ENCODE peak calls at places on chromosome 11, in nine cellular contexts. One of them, this sample, is unnamed.

GRCh38 chr11:28529046-28529445 is 420.9 kb downstream of the METTL15 start:
- DNase-seq in heart left ventricle: no peak
- DNase-seq in body of pancreas: no peak
- DNase-seq in sigmoid colon: no peak
- DNase-seq in thyroid gland: peak
- DNase-seq in tibial nerve: no peak
- DNase-seq in ovary: no peak
- DNase-seq in erythroblast: no peak
- DNase-seq in stomach: no peak
- DNase-seq in this sample: no peak

GRCh38 chr11:125593113-125593761 is 585 bp downstream of the STT3A start:
- DNase-seq in heart left ventricle: no peak
- DNase-seq in body of pancreas: peak
- DNase-seq in sigmoid colon: no peak
- DNase-seq in thyroid gland: no peak
- DNase-seq in tibial nerve: no peak
- DNase-seq in ovary: no peak
- DNase-seq in erythroblast: peak
- DNase-seq in stomach: no peak
- DNase-seq in this sample: peak

GRCh38 chr11:73913472-73913871 is 36.7 kb downstream of the PAAF1 start:
- DNase-seq in heart left ventricle: no peak
- DNase-seq in body of pancreas: no peak
- DNase-seq in sigmoid colon: no peak
- DNase-seq in thyroid gland: no peak
- DNase-seq in tibial nerve: no peak
- DNase-seq in ovary: no peak
- DNase-seq in erythroblast: no peak
- DNase-seq in stomach: no peak
- DNase-seq in this sample: no peak

GRCh38 chr11:68687986-68688385 is 3.6 kb downstream of the GAL start:
- DNase-seq in heart left ventricle: no peak
- DNase-seq in body of pancreas: no peak
- DNase-seq in sigmoid colon: peak
- DNase-seq in thyroid gland: no peak
- DNase-seq in tibial nerve: no peak
- DNase-seq in ovary: no peak
- DNase-seq in erythroblast: no peak
- DNase-seq in stomach: no peak
- DNase-seq in this sample: no peak

GRCh38 chr11:116611998-116612620 is 160.7 kb downstream of the BUD13 start:
- DNase-seq in heart left ventricle: no peak
- DNase-seq in body of pancreas: no peak
- DNase-seq in sigmoid colon: peak
- DNase-seq in thyroid gland: no peak
- DNase-seq in tibial nerve: no peak
- DNase-seq in ovary: no peak
- DNase-seq in erythroblast: no peak
- DNase-seq in stomach: peak
- DNase-seq in this sample: no peak

GRCh38 chr11:73818838-73819237 is 31.2 kb downstream of the MRPL48 start:
- DNase-seq in heart left ventricle: no peak
- DNase-seq in body of pancreas: no peak
- DNase-seq in sigmoid colon: no peak
- DNase-seq in thyroid gland: no peak
- DNase-seq in tibial nerve: no peak
- DNase-seq in ovary: no peak
- DNase-seq in erythroblast: no peak
- DNase-seq in stomach: no peak
- DNase-seq in this sample: no peak

GRCh38 chr11:84234462-84235202 is 948.5 kb upstream of the CCDC90B start:
- DNase-seq in heart left ventricle: no peak
- DNase-seq in body of pancreas: no peak
- DNase-seq in sigmoid colon: no peak
- DNase-seq in thyroid gland: no peak
- DNase-seq in tibial nerve: no peak
- DNase-seq in ovary: no peak
- DNase-seq in erythroblast: no peak
- DNase-seq in stomach: no peak
- DNase-seq in this sample: no peak

GRCh38 chr11:17927643-17928343 is 85.1 kb downstream of the SERGEF start:
- DNase-seq in heart left ventricle: no peak
- DNase-seq in body of pancreas: no peak
- DNase-seq in sigmoid colon: no peak
- DNase-seq in thyroid gland: peak
- DNase-seq in tibial nerve: no peak
- DNase-seq in ovary: no peak
- DNase-seq in erythroblast: no peak
- DNase-seq in stomach: no peak
- DNase-seq in this sample: no peak

GRCh38 chr11:47345890-47346563 is 6.5 kb downstream of the MYBPC3 start:
- DNase-seq in heart left ventricle: peak
- DNase-seq in body of pancreas: no peak
- DNase-seq in sigmoid colon: no peak
- DNase-seq in thyroid gland: no peak
- DNase-seq in tibial nerve: no peak
- DNase-seq in ovary: no peak
- DNase-seq in erythroblast: no peak
- DNase-seq in stomach: no peak
- DNase-seq in this sample: no peak

GRCh38 chr11:129861702-129862107 is 33.7 kb downstream of the NFRKB start:
- DNase-seq in heart left ventricle: peak
- DNase-seq in body of pancreas: peak
- DNase-seq in sigmoid colon: no peak
- DNase-seq in thyroid gland: peak
- DNase-seq in tibial nerve: no peak
- DNase-seq in ovary: peak
- DNase-seq in erythroblast: no peak
- DNase-seq in stomach: peak
- DNase-seq in this sample: peak

GRCh38 chr11:94597896-94598295 is 30.7 kb downstream of the PIWIL4 start:
- DNase-seq in heart left ventricle: no peak
- DNase-seq in body of pancreas: peak
- DNase-seq in sigmoid colon: no peak
- DNase-seq in thyroid gland: no peak
- DNase-seq in tibial nerve: no peak
- DNase-seq in ovary: no peak
- DNase-seq in erythroblast: no peak
- DNase-seq in stomach: peak
- DNase-seq in this sample: no peak

GRCh38 chr11:27933992-27934829 is 173.7 kb downstream of the KIF18A start:
- DNase-seq in heart left ventricle: no peak
- DNase-seq in body of pancreas: no peak
- DNase-seq in sigmoid colon: no peak
- DNase-seq in thyroid gland: no peak
- DNase-seq in tibial nerve: no peak
- DNase-seq in ovary: no peak
- DNase-seq in erythroblast: no peak
- DNase-seq in stomach: no peak
- DNase-seq in this sample: peak

GRCh38 chr11:19803506-19803998 is 90.9 kb downstream of the NAV2 start:
- DNase-seq in heart left ventricle: no peak
- DNase-seq in body of pancreas: peak
- DNase-seq in sigmoid colon: no peak
- DNase-seq in thyroid gland: no peak
- DNase-seq in tibial nerve: no peak
- DNase-seq in ovary: no peak
- DNase-seq in erythroblast: no peak
- DNase-seq in stomach: peak
- DNase-seq in this sample: no peak

GRCh38 chr11:67508486-67509121 is 642 bp upstream of the CDK2AP2 start:
- DNase-seq in heart left ventricle: peak
- DNase-seq in body of pancreas: peak
- DNase-seq in sigmoid colon: peak
- DNase-seq in thyroid gland: peak
- DNase-seq in tibial nerve: peak
- DNase-seq in ovary: peak
- DNase-seq in erythroblast: peak
- DNase-seq in stomach: peak
- DNase-seq in this sample: peak
- TF ChIP-seq POLR2A in heart left ventricle: no peak
- TF ChIP-seq POLR2A in body of pancreas: peak
- TF ChIP-seq POLR2A in sigmoid colon: peak
- TF ChIP-seq POLR2A in thyroid gland: peak
- TF ChIP-seq POLR2A in tibial nerve: no peak
- TF ChIP-seq POLR2A in ovary: peak
- TF ChIP-seq POLR2A in erythroblast: peak
- TF ChIP-seq POLR2A in stomach: no peak
- TF ChIP-seq POLR2A in this sample: peak

DNA sequence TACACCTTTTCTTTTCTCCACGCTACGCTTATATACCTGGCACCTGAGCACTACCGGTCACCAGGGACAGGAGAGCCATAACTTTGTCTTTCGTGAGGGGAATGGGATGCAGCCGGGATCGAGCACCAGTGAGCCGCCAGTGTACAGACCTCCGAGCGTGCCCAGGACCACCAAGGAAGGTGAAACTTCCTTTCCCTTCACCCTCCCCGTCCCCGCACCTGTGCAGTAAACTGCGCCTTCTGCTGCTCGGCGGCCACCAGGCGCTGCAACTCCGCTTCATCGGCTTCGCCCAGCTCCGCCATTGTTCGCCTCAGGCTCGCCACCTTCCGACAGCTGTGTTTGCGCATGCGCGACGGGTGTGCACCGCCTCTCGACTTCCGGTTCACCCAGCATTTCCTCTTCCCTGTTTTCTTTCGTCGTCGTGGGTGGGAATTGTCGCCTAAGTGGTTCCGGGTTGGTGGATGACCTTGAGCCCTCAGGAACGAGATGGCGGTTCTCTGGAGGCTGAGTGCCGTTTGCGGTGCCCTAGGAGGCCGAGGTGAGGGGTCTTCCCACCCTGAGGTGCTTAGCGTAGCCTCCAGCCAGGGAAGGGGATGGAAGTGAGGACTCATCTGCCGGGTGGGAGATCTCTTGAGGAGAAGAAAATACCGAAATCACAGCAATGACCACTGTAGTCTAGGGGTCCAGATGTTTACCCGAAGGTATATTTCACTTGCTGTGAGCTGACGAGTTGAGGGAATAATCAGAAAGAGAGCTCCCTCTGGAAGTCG is at the start of the genes SDHD and TIMM8B:
- DNase-seq in heart left ventricle: peak
- DNase-seq in body of pancreas: peak
- DNase-seq in sigmoid colon: peak
- DNase-seq in thyroid gland: peak
- DNase-seq in tibial nerve: peak
- DNase-seq in ovary: peak
- DNase-seq in erythroblast: peak
- DNase-seq in stomach: peak
- DNase-seq in this sample: peak
- TF ChIP-seq POLR2A in heart left ventricle: peak
- TF ChIP-seq POLR2A in body of pancreas: peak
- TF ChIP-seq POLR2A in sigmoid colon: peak
- TF ChIP-seq POLR2A in thyroid gland: no peak
- TF ChIP-seq POLR2A in tibial nerve: peak
- TF ChIP-seq POLR2A in ovary: peak
- TF ChIP-seq POLR2A in erythroblast: peak
- TF ChIP-seq POLR2A in stomach: no peak
- TF ChIP-seq POLR2A in this sample: peak

GRCh38 chr11:82004537-82005213 is 729.0 kb downstream of the FAM181B start:
- DNase-seq in heart left ventricle: no peak
- DNase-seq in body of pancreas: no peak
- DNase-seq in sigmoid colon: no peak
- DNase-seq in thyroid gland: no peak
- DNase-seq in tibial nerve: no peak
- DNase-seq in ovary: no peak
- DNase-seq in erythroblast: no peak
- DNase-seq in stomach: no peak
- DNase-seq in this sample: no peak
- TF ChIP-seq POLR2A in heart left ventricle: no peak
- TF ChIP-seq POLR2A in body of pancreas: no peak
- TF ChIP-seq POLR2A in sigmoid colon: no peak
- TF ChIP-seq POLR2A in thyroid gland: no peak
- TF ChIP-seq POLR2A in tibial nerve: no peak
- TF ChIP-seq POLR2A in ovary: no peak
- TF ChIP-seq POLR2A in erythroblast: no peak
- TF ChIP-seq POLR2A in stomach: no peak
- TF ChIP-seq POLR2A in this sample: no peak

GRCh38 chr11:100969008-100969407 is 160.6 kb downstream of the PGR start:
- DNase-seq in heart left ventricle: no peak
- DNase-seq in body of pancreas: no peak
- DNase-seq in sigmoid colon: no peak
- DNase-seq in thyroid gland: no peak
- DNase-seq in tibial nerve: no peak
- DNase-seq in ovary: no peak
- DNase-seq in erythroblast: no peak
- DNase-seq in stomach: no peak
- DNase-seq in this sample: no peak
- TF ChIP-seq POLR2A in heart left ventricle: no peak
- TF ChIP-seq POLR2A in body of pancreas: no peak
- TF ChIP-seq POLR2A in sigmoid colon: no peak
- TF ChIP-seq POLR2A in thyroid gland: no peak
- TF ChIP-seq POLR2A in tibial nerve: no peak
- TF ChIP-seq POLR2A in ovary: no peak
- TF ChIP-seq POLR2A in erythroblast: no peak
- TF ChIP-seq POLR2A in stomach: no peak
- TF ChIP-seq POLR2A in this sample: no peak